ENCODE peak calls at places on chromosomes 12 and 14, in eight cellular contexts. E, W, U, Z, A, B, S and Q are unnamed samples.
A peak's percentile ranks its signal among the peaks of the same experiment; 100 is the strongest.

GRCh38 chr14:65471038-65471878 is 58.7 kb downstream of the FUT8 start:
- DNase-seq in E (no peak), W (no peak), U (no peak), Z (no peak), A (no peak), B (no peak), S (no peak), Q (no peak)

GRCh38 chr12:12503384-12504078 is 59.1 kb downstream of the DUSP16 start:
- DNase-seq in E (no peak), W (no peak), U (no peak), Z (no peak), A (no peak), B (no peak), S (no peak), Q (no peak)

GRCh38 chr12:85835810-85836715 is at the start of gene RASSF9:
- DNase-seq in E (no peak), W (peak; percentile 1), U (peak; percentile 67), Z (no peak), A (no peak), B (no peak), S (peak; percentile 97), Q (no peak)

GRCh38 chr12:2999265-2999841 is 40.2 kb downstream of the TEAD4 start:
- DNase-seq in E (no peak), W (no peak), U (peak; percentile 2), Z (no peak), A (no peak), B (no peak), S (no peak), Q (no peak)

GRCh38 chr12:19847294-19848059 is 408.2 kb downstream of the AEBP2 start:
- DNase-seq in E (no peak), W (peak; percentile 89), U (peak; percentile 75), Z (no peak), A (no peak), B (no peak), S (peak; percentile 96), Q (no peak)

GRCh38 chr14:99891900-99892299 is 98.7 kb downstream of the EML1 start:
- DNase-seq in E (no peak), W (no peak), U (no peak), Z (no peak), A (no peak), B (no peak), S (no peak), Q (no peak)

GRCh38 chr12:40622246-40622838 is 69.9 kb upstream of the CNTN1 start:
- DNase-seq in E (peak; percentile 22), W (peak; percentile 61), U (peak; percentile 20), Z (no peak), A (no peak), B (no peak), S (peak; percentile 46), Q (peak; percentile 10)

GRCh38 chr14:98269533-98269932 is 1002.5 kb downstream of the BCL11B start:
- DNase-seq in E (no peak), W (no peak), U (no peak), Z (no peak), A (no peak), B (no peak), S (no peak), Q (no peak)

GRCh38 chr14:23306113-23306411 is 571 bp upstream of the BCL2L2 start:
- DNase-seq in E (no peak), W (no peak), U (no peak), Z (no peak), A (no peak), B (no peak), S (no peak), Q (no peak)

GRCh38 chr12:6947615-6948014 is 3.5 kb upstream of the PTPN6 start:
- DNase-seq in E (no peak), W (no peak), U (no peak), Z (no peak), A (no peak), B (no peak), S (no peak), Q (no peak)

GRCh38 chr12:89324437-89324836 is 27.9 kb downstream of the DUSP6 start:
- DNase-seq in E (no peak), W (no peak), U (no peak), Z (no peak), A (no peak), B (no peak), S (no peak), Q (no peak)

GRCh38 chr14:80570930-80571298 is 359.6 kb upstream of the DIO2 start:
- DNase-seq in E (no peak), W (no peak), U (no peak), Z (no peak), A (no peak), B (no peak), S (no peak), Q (no peak)

GRCh38 chr12:128823216-128823915 is 392 bp downstream of the SLC15A4 start:
- DNase-seq in E (no peak), W (peak; percentile 38), U (no peak), Z (no peak), A (peak; percentile 9), B (no peak), S (no peak), Q (no peak)

GRCh38 chr12:59087077-59087673 is 166.9 kb upstream of the LRIG3 start:
- DNase-seq in E (no peak), W (no peak), U (peak; percentile 55), Z (no peak), A (no peak), B (no peak), S (peak; percentile 39), Q (no peak)